ENCODE peak calls at places on chromosomes 4 and X, in seven cellular contexts. T is HepG2, L is GM12878, Z is HCT116, F is SK-N-SH, I is K562, E is H1. V is an unnamed sample.

GRCh38 chrX:48938721-48939416 is 18.5 kb downstream of the OTUD5 start:
- DNase-seq in T (no peak), L (peak), Z (no peak), F (no peak), I (no peak), E (no peak), V (no peak)

GRCh38 chr4:73729534-73730165 is 10.7 kb upstream of the CXCL8 start:
- DNase-seq in T (peak), L (no peak), Z (peak), F (peak), I (peak), E (no peak), V (peak)

GRCh38 chr4:128573781-128574508 is 235.6 kb upstream of the JADE1 start:
- DNase-seq in T (peak), L (no peak), Z (no peak), F (no peak), I (no peak), E (no peak), V (no peak)

GRCh38 chr4:7108660-7109059 is 40.8 kb upstream of the GRPEL1 start:
- DNase-seq in T (no peak), L (no peak), Z (no peak), F (peak), I (no peak), E (no peak), V (no peak)

GRCh38 chrX:25277574-25277973 is 261.8 kb upstream of the ARX start:
- DNase-seq in T (no peak), L (no peak), Z (no peak), F (no peak), I (no peak), E (no peak), V (peak)

GRCh38 chrX:56857042-56857441 is 128.0 kb downstream of the NBDY start:
- DNase-seq in T (no peak), L (no peak), Z (no peak), F (no peak), I (no peak), E (no peak), V (no peak)

GRCh38 chrX:1491851-1492349 is 39.2 kb upstream of the ASMTL start:
- DNase-seq in T (peak), L (peak), Z (peak), F (peak), I (peak), E (no peak), V (peak)

GRCh38 chr4:37873383-37873782 is 17.5 kb upstream of the TBC1D1 start:
- DNase-seq in T (peak), L (no peak), Z (no peak), F (no peak), I (no peak), E (no peak), V (peak)

GRCh38 chr4:147590249-147590920 is 26.8 kb upstream of the TMEM184C start:
- DNase-seq in T (peak), L (no peak), Z (peak), F (peak), I (peak), E (no peak), V (no peak)

GRCh38 chr4:144288011-144288903 is 147.7 kb upstream of the GYPA start:
- DNase-seq in T (no peak), L (no peak), Z (no peak), F (no peak), I (no peak), E (no peak), V (no peak)

GRCh38 chrX:56798866-56799864 is 70.1 kb downstream of the NBDY start:
- DNase-seq in T (peak), L (no peak), Z (no peak), F (peak), I (no peak), E (no peak), V (peak)

GRCh38 chrX:27966955-27967354 is 14.3 kb downstream of the DCAF8L1 start:
- DNase-seq in T (no peak), L (no peak), Z (no peak), F (no peak), I (no peak), E (no peak), V (no peak)

GRCh38 chr4:6888506-6889071 is 21.0 kb upstream of the TBC1D14 start:
- DNase-seq in T (no peak), L (no peak), Z (no peak), F (no peak), I (no peak), E (no peak), V (no peak)

GRCh38 chrX:124240422-124240821 is 92.0 kb upstream of the TEX13D start:
- DNase-seq in T (no peak), L (no peak), Z (no peak), F (no peak), I (no peak), E (no peak), V (no peak)

GRCh38 chr4:124177647-124178425 is 534.7 kb downstream of the ANKRD50 start:
- DNase-seq in T (no peak), L (no peak), Z (no peak), F (no peak), I (no peak), E (no peak), V (no peak)

GRCh38 chr4:24104173-24104572 is 214.3 kb upstream of the PPARGC1A start:
- DNase-seq in T (no peak), L (no peak), Z (no peak), F (no peak), I (no peak), E (no peak), V (no peak)

GRCh38 chrX:11273544-11273943 is 19.7 kb upstream of the AMELX start:
- DNase-seq in T (no peak), L (no peak), Z (no peak), F (no peak), I (no peak), E (no peak), V (no peak)

GRCh38 chrX:24241822-24242648 is 71.8 kb downstream of the SUPT20HL2 start:
- DNase-seq in T (peak), L (no peak), Z (no peak), F (peak), I (peak), E (no peak), V (peak)

GRCh38 chr4:180828455-180829018 is 1414.7 kb upstream of the TENM3 start:
- DNase-seq in T (peak), L (no peak), Z (peak), F (peak), I (no peak), E (no peak), V (no peak)

GRCh38 chrX:33183366-33183765 is 28.0 kb downstream of the DMD start:
- DNase-seq in T (no peak), L (no peak), Z (no peak), F (peak), I (no peak), E (no peak), V (no peak)

GRCh38 chr4:175263537-175263936 is 345.4 kb downstream of the ADAM29 start:
- DNase-seq in T (no peak), L (no peak), Z (no peak), F (no peak), I (no peak), E (no peak), V (no peak)

GRCh38 chr4:185965456-185966384 is 103.2 kb upstream of the TLR3 start:
- DNase-seq in T (no peak), L (peak), Z (no peak), F (no peak), I (no peak), E (no peak), V (no peak)

GRCh38 chrX:145654486-145654885 is 163.1 kb upstream of the SLITRK2 start:
- DNase-seq in T (no peak), L (no peak), Z (no peak), F (no peak), I (no peak), E (no peak), V (no peak)

GRCh38 chr4:41538017-41538733 is at the start of gene LIMCH1:
- DNase-seq in T (no peak), L (no peak), Z (no peak), F (no peak), I (no peak), E (peak), V (no peak)

GRCh38 chr4:113444386-113444785 is 317.2 kb downstream of the CAMK2D start:
- DNase-seq in T (no peak), L (no peak), Z (no peak), F (no peak), I (no peak), E (no peak), V (no peak)

GRCh38 chr4:113442821-113443220 is 318.7 kb downstream of the CAMK2D start:
- DNase-seq in T (no peak), L (no peak), Z (no peak), F (no peak), I (no peak), E (no peak), V (no peak)

GRCh38 chr4:113447061-113447460 is 314.5 kb downstream of the CAMK2D start:
- DNase-seq in T (no peak), L (no peak), Z (no peak), F (no peak), I (no peak), E (no peak), V (no peak)

GRCh38 chr4:113446019-113446418 is 315.5 kb downstream of the CAMK2D start:
- DNase-seq in T (peak), L (no peak), Z (peak), F (no peak), I (no peak), E (no peak), V (no peak)

DNA sequence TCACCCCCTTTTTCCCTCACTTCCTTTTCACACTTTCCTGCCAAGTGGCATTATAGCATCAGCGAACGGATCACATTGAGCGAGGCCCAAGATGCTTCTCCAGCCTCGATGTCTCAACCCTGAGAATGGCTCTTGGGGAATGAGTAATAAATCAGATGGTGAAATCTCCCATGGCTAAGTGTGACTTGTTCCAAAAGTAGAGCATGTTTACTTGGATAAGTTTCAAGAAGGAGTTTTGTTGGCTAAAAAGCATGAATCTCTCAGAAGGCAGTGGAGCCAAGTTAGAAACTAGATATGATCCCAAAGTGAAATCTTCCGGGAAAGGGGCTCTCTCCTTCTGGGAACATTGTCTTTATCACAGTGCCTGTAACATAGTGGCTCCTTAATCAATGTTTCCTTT is 316.3 kb downstream of the CAMK2D start:
- DNase-seq in T (no peak), L (no peak), Z (no peak), F (no peak), I (no peak), E (no peak), V (no peak)
- TF ChIP-seq JUND in T (no peak), L (no peak), Z (peak), F (peak), I (no peak), E (no peak), V (no peak)

DNA sequence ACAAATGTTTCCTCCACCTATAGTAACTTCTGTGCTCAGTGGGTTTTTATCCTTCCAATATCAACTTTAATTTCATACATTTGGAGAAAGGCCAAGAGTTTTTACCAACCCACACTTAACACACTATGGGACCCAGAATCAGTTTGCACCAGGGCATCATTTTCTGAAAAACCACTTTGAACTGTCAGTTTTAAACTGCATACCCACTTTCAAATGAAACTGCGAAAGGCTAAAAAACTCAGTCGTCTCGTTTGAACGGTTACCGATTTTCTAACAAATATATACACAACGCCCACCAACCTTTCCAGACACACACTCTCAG is 440 bp downstream of the ABCG2 start:
- DNase-seq in T (no peak), L (no peak), Z (no peak), F (no peak), I (no peak), E (no peak), V (no peak)
- TF ChIP-seq JUND in T (no peak), L (no peak), Z (no peak), F (no peak), I (no peak), E (no peak), V (no peak)

DNA sequence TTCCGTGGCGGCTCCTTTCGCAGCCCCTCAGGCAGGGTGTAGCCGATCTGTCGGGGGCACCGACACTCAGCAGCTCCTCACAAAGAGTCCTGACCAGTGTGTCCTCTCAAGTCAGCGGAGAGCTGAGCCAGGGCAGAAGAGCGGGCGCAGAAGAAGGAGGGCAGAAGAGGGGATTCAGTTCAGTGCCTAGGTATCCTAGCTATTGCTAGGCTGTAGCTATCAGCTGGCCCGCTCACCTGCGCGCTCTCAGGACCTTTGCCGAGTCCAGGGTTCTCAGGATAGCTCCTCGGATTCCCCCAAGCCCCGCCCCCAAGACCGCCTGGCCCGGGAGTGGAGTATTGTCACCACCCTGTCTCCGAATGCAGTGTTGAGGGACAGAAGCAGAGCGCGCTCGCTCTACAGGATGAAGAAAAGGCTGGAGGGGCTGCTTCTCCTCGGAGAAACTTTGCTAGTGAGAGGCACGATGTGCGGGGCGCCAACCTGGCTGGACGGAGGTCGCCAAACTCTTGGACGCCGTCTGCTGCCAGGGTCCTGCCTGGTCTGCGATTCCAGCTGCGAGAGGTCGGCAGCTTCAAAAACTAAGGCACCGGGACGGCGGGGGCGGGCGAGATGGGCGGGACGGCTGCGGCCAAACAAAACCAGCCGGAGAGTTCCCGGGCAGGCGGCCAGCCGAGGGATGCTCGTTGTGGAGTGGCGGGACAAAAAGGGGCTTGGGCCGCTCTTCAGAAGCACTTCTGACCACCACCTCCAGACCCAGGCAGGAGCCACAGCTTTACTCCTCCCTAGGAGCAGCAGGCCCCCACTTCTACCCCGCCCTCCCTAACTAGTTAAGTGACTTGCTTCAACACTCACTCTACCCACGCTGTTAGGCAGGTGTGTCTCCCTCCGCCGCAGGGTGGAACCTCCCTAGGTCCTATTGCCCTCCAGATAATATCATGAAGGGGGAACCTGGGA is at the start of gene XKRX:
- DNase-seq in T (no peak), L (no peak), Z (peak), F (peak), I (peak), E (no peak), V (peak)
- TF ChIP-seq JUND in T (no peak), L (no peak), Z (no peak), F (no peak), I (no peak), E (no peak), V (no peak)

GRCh38 chr4:15894923-15895411 is 43.6 kb downstream of the FGFBP1 start:
- DNase-seq in T (no peak), L (no peak), Z (no peak), F (no peak), I (no peak), E (no peak), V (no peak)
- TF ChIP-seq JUND in T (no peak), L (no peak), Z (no peak), F (no peak), I (no peak), E (no peak), V (no peak)